ENCODE peak calls at places on chromosomes 5 and 9, in eight cellular contexts. One of them, this sample, is unnamed.

GRCh38 chr5:29157975-29158374 is 2035.5 kb upstream of the CDH6 start:
- DNase-seq in tibial artery: no peak
- DNase-seq in brain microvascular endothelial cell: no peak
- DNase-seq in A549: no peak
- DNase-seq in PC-9: no peak
- DNase-seq in kidney: no peak
- DNase-seq in mammary epithelial cell: no peak
- DNase-seq in SJSA1: no peak
- DNase-seq in this sample: no peak

GRCh38 chr5:105167092-105167491 is 1604.5 kb upstream of the NUDT12 start:
- DNase-seq in tibial artery: no peak
- DNase-seq in brain microvascular endothelial cell: no peak
- DNase-seq in A549: no peak
- DNase-seq in PC-9: no peak
- DNase-seq in kidney: no peak
- DNase-seq in mammary epithelial cell: no peak
- DNase-seq in SJSA1: no peak
- DNase-seq in this sample: no peak

GRCh38 chr5:82349651-82350050 is 71.5 kb upstream of the RPS23 start:
- DNase-seq in tibial artery: no peak
- DNase-seq in brain microvascular endothelial cell: no peak
- DNase-seq in A549: peak
- DNase-seq in PC-9: no peak
- DNase-seq in kidney: no peak
- DNase-seq in mammary epithelial cell: no peak
- DNase-seq in SJSA1: no peak
- DNase-seq in this sample: no peak

GRCh38 chr9:134811673-134812668 is 68.6 kb upstream of the FCN2 start:
- DNase-seq in tibial artery: no peak
- DNase-seq in brain microvascular endothelial cell: peak
- DNase-seq in A549: no peak
- DNase-seq in PC-9: no peak
- DNase-seq in kidney: no peak
- DNase-seq in mammary epithelial cell: no peak
- DNase-seq in SJSA1: peak
- DNase-seq in this sample: no peak

GRCh38 chr9:21854594-21854993 is 52.2 kb downstream of the MTAP start:
- DNase-seq in tibial artery: no peak
- DNase-seq in brain microvascular endothelial cell: peak
- DNase-seq in A549: no peak
- DNase-seq in PC-9: peak
- DNase-seq in kidney: peak
- DNase-seq in mammary epithelial cell: peak
- DNase-seq in SJSA1: no peak
- DNase-seq in this sample: no peak

GRCh38 chr9:95049761-95050160 is 267.7 kb downstream of the FANCC start:
- DNase-seq in tibial artery: no peak
- DNase-seq in brain microvascular endothelial cell: no peak
- DNase-seq in A549: no peak
- DNase-seq in PC-9: no peak
- DNase-seq in kidney: no peak
- DNase-seq in mammary epithelial cell: no peak
- DNase-seq in SJSA1: peak
- DNase-seq in this sample: no peak

GRCh38 chr9:129550199-129550839 is 70.6 kb downstream of the C9orf50 start:
- DNase-seq in tibial artery: peak
- DNase-seq in brain microvascular endothelial cell: peak
- DNase-seq in A549: peak
- DNase-seq in PC-9: peak
- DNase-seq in kidney: peak
- DNase-seq in mammary epithelial cell: peak
- DNase-seq in SJSA1: peak
- DNase-seq in this sample: no peak

GRCh38 chr9:112586600-112587155 is 100.1 kb downstream of the KIAA1958 start:
- DNase-seq in tibial artery: no peak
- DNase-seq in brain microvascular endothelial cell: no peak
- DNase-seq in A549: no peak
- DNase-seq in PC-9: no peak
- DNase-seq in kidney: no peak
- DNase-seq in mammary epithelial cell: no peak
- DNase-seq in SJSA1: no peak
- DNase-seq in this sample: no peak

GRCh38 chr9:14179449-14179848 is 134.5 kb downstream of the NFIB start:
- DNase-seq in tibial artery: no peak
- DNase-seq in brain microvascular endothelial cell: no peak
- DNase-seq in A549: no peak
- DNase-seq in PC-9: peak
- DNase-seq in kidney: no peak
- DNase-seq in mammary epithelial cell: peak
- DNase-seq in SJSA1: no peak
- DNase-seq in this sample: no peak

GRCh38 chr5:53063176-53063575 is 46.4 kb downstream of the MOCS2 start:
- DNase-seq in tibial artery: no peak
- DNase-seq in brain microvascular endothelial cell: no peak
- DNase-seq in A549: no peak
- DNase-seq in PC-9: no peak
- DNase-seq in kidney: no peak
- DNase-seq in mammary epithelial cell: no peak
- DNase-seq in SJSA1: no peak
- DNase-seq in this sample: no peak

GRCh38 chr5:137185193-137185592 is 313.9 kb downstream of the SPOCK1 start:
- DNase-seq in tibial artery: no peak
- DNase-seq in brain microvascular endothelial cell: no peak
- DNase-seq in A549: no peak
- DNase-seq in PC-9: no peak
- DNase-seq in kidney: no peak
- DNase-seq in mammary epithelial cell: no peak
- DNase-seq in SJSA1: no peak
- DNase-seq in this sample: no peak

GRCh38 chr9:33510264-33511183 is 13.5 kb upstream of the ANKRD18B start:
- DNase-seq in tibial artery: peak
- DNase-seq in brain microvascular endothelial cell: peak
- DNase-seq in A549: peak
- DNase-seq in PC-9: peak
- DNase-seq in kidney: peak
- DNase-seq in mammary epithelial cell: peak
- DNase-seq in SJSA1: peak
- DNase-seq in this sample: no peak

GRCh38 chr5:80864706-80865435 is 95.3 kb upstream of the RASGRF2 start:
- DNase-seq in tibial artery: no peak
- DNase-seq in brain microvascular endothelial cell: no peak
- DNase-seq in A549: no peak
- DNase-seq in PC-9: no peak
- DNase-seq in kidney: no peak
- DNase-seq in mammary epithelial cell: no peak
- DNase-seq in SJSA1: no peak
- DNase-seq in this sample: no peak

GRCh38 chr9:93187047-93187446 is 3.1 kb downstream of the WNK2 start:
- DNase-seq in tibial artery: no peak
- DNase-seq in brain microvascular endothelial cell: no peak
- DNase-seq in A549: no peak
- DNase-seq in PC-9: no peak
- DNase-seq in kidney: no peak
- DNase-seq in mammary epithelial cell: no peak
- DNase-seq in SJSA1: no peak
- DNase-seq in this sample: no peak

GRCh38 chr9:112061152-112061740 is 113.9 kb downstream of the SUSD1 start:
- DNase-seq in tibial artery: peak
- DNase-seq in brain microvascular endothelial cell: peak
- DNase-seq in A549: peak
- DNase-seq in PC-9: peak
- DNase-seq in kidney: peak
- DNase-seq in mammary epithelial cell: peak
- DNase-seq in SJSA1: peak
- DNase-seq in this sample: no peak

GRCh38 chr5:179387151-179388110 is 42.2 kb upstream of the ADAMTS2 start:
- DNase-seq in tibial artery: no peak
- DNase-seq in brain microvascular endothelial cell: no peak
- DNase-seq in A549: no peak
- DNase-seq in PC-9: no peak
- DNase-seq in kidney: peak
- DNase-seq in mammary epithelial cell: no peak
- DNase-seq in SJSA1: no peak
- DNase-seq in this sample: no peak

GRCh38 chr5:83947763-83948162 is 227.1 kb upstream of the HAPLN1 start:
- DNase-seq in tibial artery: no peak
- DNase-seq in brain microvascular endothelial cell: no peak
- DNase-seq in A549: no peak
- DNase-seq in PC-9: no peak
- DNase-seq in kidney: no peak
- DNase-seq in mammary epithelial cell: no peak
- DNase-seq in SJSA1: no peak
- DNase-seq in this sample: no peak

GRCh38 chr9:115978739-115979138 is 174.9 kb upstream of the PAPPA start:
- DNase-seq in tibial artery: no peak
- DNase-seq in brain microvascular endothelial cell: no peak
- DNase-seq in A549: peak
- DNase-seq in PC-9: no peak
- DNase-seq in kidney: no peak
- DNase-seq in mammary epithelial cell: no peak
- DNase-seq in SJSA1: no peak
- DNase-seq in this sample: no peak

GRCh38 chr5:138874771-138875628 is at the start of gene LRRTM2:
- DNase-seq in tibial artery: no peak
- DNase-seq in brain microvascular endothelial cell: peak
- DNase-seq in A549: no peak
- DNase-seq in PC-9: no peak
- DNase-seq in kidney: no peak
- DNase-seq in mammary epithelial cell: peak
- DNase-seq in SJSA1: peak
- DNase-seq in this sample: no peak

GRCh38 chr5:59609501-59610265 is 283.8 kb downstream of the PDE4D start:
- DNase-seq in tibial artery: no peak
- DNase-seq in brain microvascular endothelial cell: no peak
- DNase-seq in A549: no peak
- DNase-seq in PC-9: no peak
- DNase-seq in kidney: no peak
- DNase-seq in mammary epithelial cell: no peak
- DNase-seq in SJSA1: no peak
- DNase-seq in this sample: no peak

GRCh38 chr9:81028504-81028903 is 660.8 kb downstream of the TLE1 start:
- DNase-seq in tibial artery: no peak
- DNase-seq in brain microvascular endothelial cell: peak
- DNase-seq in A549: peak
- DNase-seq in PC-9: peak
- DNase-seq in kidney: no peak
- DNase-seq in mammary epithelial cell: peak
- DNase-seq in SJSA1: peak
- DNase-seq in this sample: no peak
- H3K27ac ChIP-seq in tibial artery: no peak
- H3K27ac ChIP-seq in brain microvascular endothelial cell: peak
- H3K27ac ChIP-seq in A549: peak
- H3K27ac ChIP-seq in PC-9: no peak
- H3K27ac ChIP-seq in kidney: no peak
- H3K27ac ChIP-seq in mammary epithelial cell: peak
- H3K27ac ChIP-seq in SJSA1: peak
- H3K27ac ChIP-seq in this sample: no peak

GRCh38 chr9:127903557-127904475 is 4.4 kb upstream of the ST6GALNAC6 start:
- DNase-seq in tibial artery: peak
- DNase-seq in brain microvascular endothelial cell: no peak
- DNase-seq in A549: no peak
- DNase-seq in PC-9: no peak
- DNase-seq in kidney: peak
- DNase-seq in mammary epithelial cell: no peak
- DNase-seq in SJSA1: peak
- DNase-seq in this sample: peak
- H3K4me3 ChIP-seq in tibial artery: no peak
- H3K4me3 ChIP-seq in brain microvascular endothelial cell: no peak
- H3K4me3 ChIP-seq in A549: no peak
- H3K4me3 ChIP-seq in PC-9: no peak
- H3K4me3 ChIP-seq in kidney: no peak
- H3K4me3 ChIP-seq in mammary epithelial cell: no peak
- H3K4me3 ChIP-seq in SJSA1: no peak
- H3K4me3 ChIP-seq in this sample: peak

GRCh38 chr9:114454652-114455051 is 50.6 kb downstream of the WHRN start:
- DNase-seq in tibial artery: no peak
- DNase-seq in brain microvascular endothelial cell: no peak
- DNase-seq in A549: no peak
- DNase-seq in PC-9: no peak
- DNase-seq in kidney: no peak
- DNase-seq in mammary epithelial cell: no peak
- DNase-seq in SJSA1: no peak
- DNase-seq in this sample: no peak

GRCh38 chr9:114450181-114450580 is 55.1 kb downstream of the WHRN start:
- DNase-seq in tibial artery: no peak
- DNase-seq in brain microvascular endothelial cell: no peak
- DNase-seq in A549: no peak
- DNase-seq in PC-9: no peak
- DNase-seq in kidney: peak
- DNase-seq in mammary epithelial cell: no peak
- DNase-seq in SJSA1: no peak
- DNase-seq in this sample: no peak

GRCh38 chr9:114450833-114451706 is 54.2 kb downstream of the WHRN start:
- DNase-seq in tibial artery: no peak
- DNase-seq in brain microvascular endothelial cell: no peak
- DNase-seq in A549: no peak
- DNase-seq in PC-9: no peak
- DNase-seq in kidney: no peak
- DNase-seq in mammary epithelial cell: no peak
- DNase-seq in SJSA1: no peak
- DNase-seq in this sample: peak

GRCh38 chr9:114451707-114452031 is 53.6 kb downstream of the WHRN start:
- DNase-seq in tibial artery: no peak
- DNase-seq in brain microvascular endothelial cell: no peak
- DNase-seq in A549: no peak
- DNase-seq in PC-9: no peak
- DNase-seq in kidney: no peak
- DNase-seq in mammary epithelial cell: no peak
- DNase-seq in SJSA1: no peak
- DNase-seq in this sample: no peak

GRCh38 chr9:114452219-114453169 is 52.8 kb downstream of the WHRN start:
- DNase-seq in tibial artery: no peak
- DNase-seq in brain microvascular endothelial cell: no peak
- DNase-seq in A549: no peak
- DNase-seq in PC-9: no peak
- DNase-seq in kidney: peak
- DNase-seq in mammary epithelial cell: no peak
- DNase-seq in SJSA1: no peak
- DNase-seq in this sample: peak
- H3K27ac ChIP-seq in tibial artery: no peak
- H3K27ac ChIP-seq in brain microvascular endothelial cell: no peak
- H3K27ac ChIP-seq in A549: no peak
- H3K27ac ChIP-seq in PC-9: no peak
- H3K27ac ChIP-seq in kidney: no peak
- H3K27ac ChIP-seq in mammary epithelial cell: no peak
- H3K27ac ChIP-seq in SJSA1: no peak
- H3K27ac ChIP-seq in this sample: no peak

DNA sequence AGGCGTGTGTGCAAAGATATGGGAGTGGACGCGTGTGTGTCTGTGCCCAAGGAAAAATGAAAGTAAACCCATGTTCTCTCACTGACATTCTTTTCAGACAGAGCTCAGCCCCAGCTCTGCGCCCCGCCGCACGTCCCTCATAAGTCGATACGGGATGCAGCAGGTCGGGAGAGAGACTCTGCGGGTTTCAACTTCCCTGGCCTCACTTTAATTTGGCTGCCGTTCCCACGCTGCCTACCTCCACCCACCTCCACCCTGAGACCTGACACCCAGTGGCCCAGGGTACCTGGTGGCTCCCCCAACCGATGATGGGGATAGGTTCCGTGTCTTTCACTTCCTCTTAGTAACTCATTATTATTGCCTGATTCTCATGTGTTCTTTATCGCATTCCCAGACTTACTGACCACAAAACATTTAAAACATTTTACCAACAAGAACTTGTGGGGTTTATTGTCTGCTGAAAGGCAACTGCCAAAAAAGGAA is 19.4 kb downstream of the LHX2 start:
- DNase-seq in tibial artery: no peak
- DNase-seq in brain microvascular endothelial cell: no peak
- DNase-seq in A549: no peak
- DNase-seq in PC-9: peak
- DNase-seq in kidney: no peak
- DNase-seq in mammary epithelial cell: no peak
- DNase-seq in SJSA1: peak
- DNase-seq in this sample: no peak
- H3K4me3 ChIP-seq in tibial artery: peak
- H3K4me3 ChIP-seq in brain microvascular endothelial cell: no peak
- H3K4me3 ChIP-seq in A549: no peak
- H3K4me3 ChIP-seq in PC-9: no peak
- H3K4me3 ChIP-seq in kidney: peak
- H3K4me3 ChIP-seq in mammary epithelial cell: peak
- H3K4me3 ChIP-seq in SJSA1: peak
- H3K4me3 ChIP-seq in this sample: no peak

This sample was measured in CD8-positive, alpha-beta memory T cell.